ENCODE peak calls at places on chromosomes 2 and 18, in nine cellular contexts. One of them, this sample, is unnamed.

GRCh38 chr2:38771632-38772031 is 6.4 kb upstream of the GEMIN6 start:
- DNase-seq in glutamatergic neuron: no peak
- DNase-seq in WTC11: no peak
- DNase-seq in K562: no peak
- DNase-seq in AG09309: no peak
- DNase-seq in body of pancreas: no peak
- DNase-seq in bronchial epithelial cell: peak; percentile 61
- DNase-seq in prostate gland: no peak
- DNase-seq in epithelial cell of esophagus: peak; percentile 33
- DNase-seq in this sample: no peak

GRCh38 chr2:28276076-28276618 is 116.5 kb upstream of the FOSL2 start:
- DNase-seq in glutamatergic neuron: no peak
- DNase-seq in WTC11: no peak
- DNase-seq in K562: peak; percentile 52
- DNase-seq in AG09309: peak; percentile 98
- DNase-seq in body of pancreas: no peak
- DNase-seq in bronchial epithelial cell: peak; percentile 99
- DNase-seq in prostate gland: no peak
- DNase-seq in epithelial cell of esophagus: peak; percentile 96
- DNase-seq in this sample: peak; percentile 33

GRCh38 chr2:130728007-130728454 is 839 bp upstream of the GPR148 start:
- DNase-seq in glutamatergic neuron: no peak
- DNase-seq in WTC11: peak; percentile 20
- DNase-seq in K562: no peak
- DNase-seq in AG09309: no peak
- DNase-seq in body of pancreas: peak; percentile 83
- DNase-seq in bronchial epithelial cell: peak; percentile 41
- DNase-seq in prostate gland: no peak
- DNase-seq in epithelial cell of esophagus: peak; percentile 13
- DNase-seq in this sample: peak; percentile 18

GRCh38 chr2:86622878-86623548 is 652 bp downstream of the RNF103 start:
- DNase-seq in glutamatergic neuron: peak; percentile 64
- DNase-seq in WTC11: peak; percentile 31
- DNase-seq in K562: peak; percentile 77
- DNase-seq in AG09309: no peak
- DNase-seq in body of pancreas: peak; percentile 56
- DNase-seq in bronchial epithelial cell: no peak
- DNase-seq in prostate gland: peak; percentile 49
- DNase-seq in epithelial cell of esophagus: peak; percentile 25
- DNase-seq in this sample: peak; percentile 58

GRCh38 chr2:122156101-122156500 is 400.6 kb downstream of the TSN start:
- DNase-seq in glutamatergic neuron: peak; percentile 33
- DNase-seq in WTC11: no peak
- DNase-seq in K562: no peak
- DNase-seq in AG09309: no peak
- DNase-seq in body of pancreas: no peak
- DNase-seq in bronchial epithelial cell: no peak
- DNase-seq in prostate gland: no peak
- DNase-seq in epithelial cell of esophagus: no peak
- DNase-seq in this sample: no peak

GRCh38 chr18:22507055-22507454 is 89.3 kb upstream of the CTAGE1 start:
- DNase-seq in glutamatergic neuron: no peak
- DNase-seq in WTC11: no peak
- DNase-seq in K562: no peak
- DNase-seq in AG09309: no peak
- DNase-seq in body of pancreas: no peak
- DNase-seq in bronchial epithelial cell: no peak
- DNase-seq in prostate gland: no peak
- DNase-seq in epithelial cell of esophagus: no peak
- DNase-seq in this sample: no peak

GRCh38 chr2:74887445-74887951 is 53.6 kb downstream of the HK2 start:
- DNase-seq in glutamatergic neuron: no peak
- DNase-seq in WTC11: no peak
- DNase-seq in K562: no peak
- DNase-seq in AG09309: peak; percentile 88
- DNase-seq in body of pancreas: no peak
- DNase-seq in bronchial epithelial cell: peak; percentile 97
- DNase-seq in prostate gland: no peak
- DNase-seq in epithelial cell of esophagus: peak; percentile 98
- DNase-seq in this sample: no peak

GRCh38 chr2:60353406-60353800 is 200.1 kb downstream of the BCL11A start:
- DNase-seq in glutamatergic neuron: no peak
- DNase-seq in WTC11: peak; percentile 24
- DNase-seq in K562: no peak
- DNase-seq in AG09309: no peak
- DNase-seq in body of pancreas: no peak
- DNase-seq in bronchial epithelial cell: no peak
- DNase-seq in prostate gland: peak; percentile 58
- DNase-seq in epithelial cell of esophagus: no peak
- DNase-seq in this sample: no peak

GRCh38 chr18:69790649-69791048 is 157.0 kb downstream of the CD226 start:
- DNase-seq in glutamatergic neuron: no peak
- DNase-seq in WTC11: no peak
- DNase-seq in K562: no peak
- DNase-seq in AG09309: no peak
- DNase-seq in body of pancreas: no peak
- DNase-seq in bronchial epithelial cell: no peak
- DNase-seq in prostate gland: no peak
- DNase-seq in epithelial cell of esophagus: no peak
- DNase-seq in this sample: no peak

GRCh38 chr18:29154758-29155725 is 978.1 kb upstream of the CDH2 start:
- DNase-seq in glutamatergic neuron: no peak
- DNase-seq in WTC11: no peak
- DNase-seq in K562: no peak
- DNase-seq in AG09309: peak; percentile 95
- DNase-seq in body of pancreas: peak; percentile 38
- DNase-seq in bronchial epithelial cell: peak; percentile 95
- DNase-seq in prostate gland: peak; percentile 59
- DNase-seq in epithelial cell of esophagus: peak; percentile 91
- DNase-seq in this sample: peak; percentile 78

GRCh38 chr18:30970201-30970816 is 72.2 kb downstream of the DSC3 start:
- DNase-seq in glutamatergic neuron: no peak
- DNase-seq in WTC11: no peak
- DNase-seq in K562: no peak
- DNase-seq in AG09309: no peak
- DNase-seq in body of pancreas: no peak
- DNase-seq in bronchial epithelial cell: peak; percentile 77
- DNase-seq in prostate gland: peak; percentile 8
- DNase-seq in epithelial cell of esophagus: peak; percentile 80
- DNase-seq in this sample: peak; percentile 35

GRCh38 chr2:105510761-105511669 is 112.2 kb upstream of the FHL2 start:
- DNase-seq in glutamatergic neuron: no peak
- DNase-seq in WTC11: no peak
- DNase-seq in K562: no peak
- DNase-seq in AG09309: no peak
- DNase-seq in body of pancreas: no peak
- DNase-seq in bronchial epithelial cell: peak; percentile 67
- DNase-seq in prostate gland: no peak
- DNase-seq in epithelial cell of esophagus: peak; percentile 73
- DNase-seq in this sample: peak; percentile 24

GRCh38 chr2:12501469-12502147 is 215.1 kb upstream of the TRIB2 start:
- DNase-seq in glutamatergic neuron: no peak
- DNase-seq in WTC11: no peak
- DNase-seq in K562: no peak
- DNase-seq in AG09309: no peak
- DNase-seq in body of pancreas: no peak
- DNase-seq in bronchial epithelial cell: no peak
- DNase-seq in prostate gland: no peak
- DNase-seq in epithelial cell of esophagus: peak; percentile 32
- DNase-seq in this sample: no peak

GRCh38 chr2:134460583-134460998 is 206.7 kb downstream of the MGAT5 start:
- DNase-seq in glutamatergic neuron: peak; percentile 84
- DNase-seq in WTC11: peak; percentile 82
- DNase-seq in K562: peak; percentile 40
- DNase-seq in AG09309: no peak
- DNase-seq in body of pancreas: peak; percentile 89
- DNase-seq in bronchial epithelial cell: peak; percentile 60
- DNase-seq in prostate gland: peak; percentile 24
- DNase-seq in epithelial cell of esophagus: peak; percentile 78
- DNase-seq in this sample: peak; percentile 69

GRCh38 chr2:128979182-128979581 is 660.5 kb upstream of the HS6ST1 start:
- DNase-seq in glutamatergic neuron: no peak
- DNase-seq in WTC11: no peak
- DNase-seq in K562: no peak
- DNase-seq in AG09309: no peak
- DNase-seq in body of pancreas: no peak
- DNase-seq in bronchial epithelial cell: no peak
- DNase-seq in prostate gland: no peak
- DNase-seq in epithelial cell of esophagus: no peak
- DNase-seq in this sample: no peak

GRCh38 chr2:98806266-98806697 is 75.3 kb upstream of the MGAT4A start:
- DNase-seq in glutamatergic neuron: no peak
- DNase-seq in WTC11: no peak
- DNase-seq in K562: no peak
- DNase-seq in AG09309: peak; percentile 27
- DNase-seq in body of pancreas: peak; percentile 95
- DNase-seq in bronchial epithelial cell: peak; percentile 77
- DNase-seq in prostate gland: peak; percentile 87
- DNase-seq in epithelial cell of esophagus: peak; percentile 59
- DNase-seq in this sample: peak; percentile 16

GRCh38 chr18:66344227-66344626 is 259.7 kb downstream of the CDH19 start:
- DNase-seq in glutamatergic neuron: no peak
- DNase-seq in WTC11: no peak
- DNase-seq in K562: no peak
- DNase-seq in AG09309: no peak
- DNase-seq in body of pancreas: no peak
- DNase-seq in bronchial epithelial cell: peak; percentile 25
- DNase-seq in prostate gland: no peak
- DNase-seq in epithelial cell of esophagus: peak; percentile 4
- DNase-seq in this sample: no peak

GRCh38 chr2:10449838-10450691 is 1.9 kb upstream of the ODC1 start:
- DNase-seq in glutamatergic neuron: no peak
- DNase-seq in WTC11: no peak
- DNase-seq in K562: no peak
- DNase-seq in AG09309: no peak
- DNase-seq in body of pancreas: no peak
- DNase-seq in bronchial epithelial cell: peak; percentile 63
- DNase-seq in prostate gland: no peak
- DNase-seq in epithelial cell of esophagus: peak; percentile 78
- DNase-seq in this sample: peak; percentile 56

GRCh38 chr2:62424899-62425298 is 81.1 kb downstream of the TMEM17 start:
- DNase-seq in glutamatergic neuron: no peak
- DNase-seq in WTC11: no peak
- DNase-seq in K562: no peak
- DNase-seq in AG09309: no peak
- DNase-seq in body of pancreas: no peak
- DNase-seq in bronchial epithelial cell: peak; percentile 71
- DNase-seq in prostate gland: no peak
- DNase-seq in epithelial cell of esophagus: peak; percentile 88
- DNase-seq in this sample: no peak

GRCh38 chr2:160044728-160045127 is 17.7 kb downstream of the PLA2R1 start:
- DNase-seq in glutamatergic neuron: no peak
- DNase-seq in WTC11: peak; percentile 30
- DNase-seq in K562: no peak
- DNase-seq in AG09309: no peak
- DNase-seq in body of pancreas: no peak
- DNase-seq in bronchial epithelial cell: no peak
- DNase-seq in prostate gland: no peak
- DNase-seq in epithelial cell of esophagus: no peak
- DNase-seq in this sample: no peak

GRCh38 chr2:69345434-69345833 is 41.6 kb downstream of the GFPT1 start:
- DNase-seq in glutamatergic neuron: no peak
- DNase-seq in WTC11: no peak
- DNase-seq in K562: no peak
- DNase-seq in AG09309: no peak
- DNase-seq in body of pancreas: no peak
- DNase-seq in bronchial epithelial cell: no peak
- DNase-seq in prostate gland: no peak
- DNase-seq in epithelial cell of esophagus: no peak
- DNase-seq in this sample: no peak
- TF ChIP-seq CTCF in glutamatergic neuron: no peak
- TF ChIP-seq CTCF in WTC11: no peak
- TF ChIP-seq CTCF in K562: no peak
- TF ChIP-seq CTCF in AG09309: no peak
- TF ChIP-seq CTCF in body of pancreas: no peak
- TF ChIP-seq CTCF in bronchial epithelial cell: no peak
- TF ChIP-seq CTCF in prostate gland: no peak
- TF ChIP-seq CTCF in epithelial cell of esophagus: no peak
- TF ChIP-seq CTCF in this sample: no peak

GRCh38 chr2:156334496-156335478 is 2.3 kb upstream of the NR4A2 start:
- DNase-seq in glutamatergic neuron: peak; percentile 68
- DNase-seq in WTC11: peak; percentile 70
- DNase-seq in K562: peak; percentile 77
- DNase-seq in AG09309: peak; percentile 76
- DNase-seq in body of pancreas: peak; percentile 89
- DNase-seq in bronchial epithelial cell: peak; percentile 76
- DNase-seq in prostate gland: peak; percentile 90
- DNase-seq in epithelial cell of esophagus: peak; percentile 88
- DNase-seq in this sample: peak; percentile 89
- TF ChIP-seq CTCF in glutamatergic neuron: no peak
- TF ChIP-seq CTCF in WTC11: no peak
- TF ChIP-seq CTCF in K562: peak; percentile 25
- TF ChIP-seq CTCF in AG09309: peak; percentile 34
- TF ChIP-seq CTCF in body of pancreas: no peak
- TF ChIP-seq CTCF in bronchial epithelial cell: peak; percentile 40
- TF ChIP-seq CTCF in prostate gland: no peak
- TF ChIP-seq CTCF in epithelial cell of esophagus: peak; percentile 10
- TF ChIP-seq CTCF in this sample: no peak

DNA sequence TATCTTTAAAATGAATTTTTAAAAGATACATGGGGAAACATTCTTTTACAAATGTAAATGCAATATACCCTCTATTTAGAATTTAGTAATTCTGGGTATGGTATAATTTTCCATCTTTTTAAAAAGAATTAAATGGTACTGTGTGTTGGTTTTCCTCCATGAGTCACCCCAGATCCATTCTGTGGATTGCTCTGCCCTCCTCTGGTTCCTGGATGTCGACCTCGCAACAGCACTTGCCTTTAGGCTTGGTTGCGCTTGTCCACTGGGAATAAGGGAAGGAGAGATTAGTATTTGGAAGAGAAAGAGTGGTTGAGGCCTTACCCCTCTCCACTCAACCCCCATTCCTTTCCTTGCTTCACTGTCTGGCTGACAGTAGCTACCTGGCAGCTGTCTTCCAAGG is 90.4 kb downstream of the FTCDNL1 start:
- DNase-seq in glutamatergic neuron: no peak
- DNase-seq in WTC11: peak; percentile 17
- DNase-seq in K562: no peak
- DNase-seq in AG09309: no peak
- DNase-seq in body of pancreas: no peak
- DNase-seq in bronchial epithelial cell: no peak
- DNase-seq in prostate gland: no peak
- DNase-seq in epithelial cell of esophagus: no peak
- DNase-seq in this sample: no peak
- TF ChIP-seq CTCF in glutamatergic neuron: no peak
- TF ChIP-seq CTCF in WTC11: no peak
- TF ChIP-seq CTCF in K562: no peak
- TF ChIP-seq CTCF in AG09309: no peak
- TF ChIP-seq CTCF in body of pancreas: no peak
- TF ChIP-seq CTCF in bronchial epithelial cell: no peak
- TF ChIP-seq CTCF in prostate gland: no peak
- TF ChIP-seq CTCF in epithelial cell of esophagus: no peak
- TF ChIP-seq CTCF in this sample: no peak

DNA sequence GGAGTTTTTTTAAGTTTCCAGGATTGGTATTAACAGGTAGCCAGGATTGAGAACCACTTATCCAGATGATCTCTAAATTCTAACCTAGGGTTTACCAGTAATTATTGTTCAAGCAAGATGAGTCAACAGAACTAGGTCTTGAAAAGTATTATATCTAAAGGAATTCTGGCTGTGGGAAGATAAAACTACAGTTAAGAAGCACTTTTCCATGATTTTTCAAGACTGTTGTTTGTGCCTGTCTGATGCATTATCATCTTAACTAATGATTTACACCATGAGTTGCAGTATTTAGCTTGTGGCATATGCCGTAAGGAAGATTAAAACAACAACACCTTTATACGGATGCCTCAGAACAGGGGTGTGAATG is 142.2 kb upstream of the CCDC68 start:
- DNase-seq in glutamatergic neuron: no peak
- DNase-seq in WTC11: no peak
- DNase-seq in K562: no peak
- DNase-seq in AG09309: no peak
- DNase-seq in body of pancreas: no peak
- DNase-seq in bronchial epithelial cell: no peak
- DNase-seq in prostate gland: no peak
- DNase-seq in epithelial cell of esophagus: no peak
- DNase-seq in this sample: no peak
- TF ChIP-seq CTCF in glutamatergic neuron: no peak
- TF ChIP-seq CTCF in WTC11: no peak
- TF ChIP-seq CTCF in K562: no peak
- TF ChIP-seq CTCF in AG09309: no peak
- TF ChIP-seq CTCF in body of pancreas: no peak
- TF ChIP-seq CTCF in bronchial epithelial cell: no peak
- TF ChIP-seq CTCF in prostate gland: no peak
- TF ChIP-seq CTCF in epithelial cell of esophagus: no peak
- TF ChIP-seq CTCF in this sample: no peak